ENCODE peak calls at places on chromosome X, in eight cellular contexts. D is endodermal cell; W is CD4-positive, alpha-beta memory T cell; E is Panc1; P is thoracic aorta; J is RWPE1; T is PC-9; X is hepatocyte. S is an unnamed sample.

GRCh38 chrX:8971116-8971515 is 62.8 kb downstream of the FAM9B start:
- DNase-seq in D (no peak), W (peak), E (peak), P (no peak), J (peak), T (peak), X (peak), S (no peak)

GRCh38 chrX:120450163-120450562 is 18.9 kb downstream of the LAMP2 start:
- DNase-seq in D (no peak), W (peak), E (no peak), P (no peak), J (no peak), T (no peak), X (no peak), S (no peak)

GRCh38 chrX:153588021-153588781 is 10.7 kb downstream of the CCNQ start:
- DNase-seq in D (no peak), W (no peak), E (no peak), P (no peak), J (no peak), T (no peak), X (no peak), S (no peak)

GRCh38 chrX:86946569-86946968 is 571.0 kb upstream of the KLHL4 start:
- DNase-seq in D (peak), W (no peak), E (peak), P (no peak), J (peak), T (no peak), X (peak), S (no peak)

GRCh38 chrX:40272786-40273185 is 175.0 kb upstream of the BCOR start:
- DNase-seq in D (no peak), W (no peak), E (no peak), P (no peak), J (no peak), T (no peak), X (no peak), S (no peak)

GRCh38 chrX:1336331-1337143 is at the start of gene IL3RA:
- DNase-seq in D (no peak), W (no peak), E (no peak), P (peak), J (no peak), T (peak), X (peak), S (peak)

GRCh38 chrX:71366674-71367256 is 608 bp downstream of the TAF1 start:
- DNase-seq in D (no peak), W (peak), E (no peak), P (no peak), J (no peak), T (no peak), X (peak), S (peak)

GRCh38 chrX:97639526-97639925 is 755.8 kb downstream of the RPA4 start:
- DNase-seq in D (peak), W (no peak), E (no peak), P (no peak), J (no peak), T (no peak), X (no peak), S (no peak)

GRCh38 chrX:10121787-10122186 is 35.0 kb upstream of the CLCN4 start:
- DNase-seq in D (no peak), W (no peak), E (no peak), P (no peak), J (no peak), T (no peak), X (no peak), S (no peak)

GRCh38 chrX:2862404-2862803 is 33.7 kb downstream of the GYG2 start:
- DNase-seq in D (no peak), W (no peak), E (no peak), P (no peak), J (no peak), T (no peak), X (no peak), S (no peak)

GRCh38 chrX:123959281-123960063 is 2.0 kb upstream of the STAG2 start:
- DNase-seq in D (no peak), W (no peak), E (no peak), P (no peak), J (peak), T (no peak), X (peak), S (peak)

GRCh38 chrX:39242187-39242586 is 440.9 kb downstream of the MID1IP1 start:
- DNase-seq in D (peak), W (peak), E (no peak), P (no peak), J (peak), T (no peak), X (peak), S (no peak)

GRCh38 chrX:21756785-21757529 is 959 bp downstream of the SMPX start:
- DNase-seq in D (no peak), W (no peak), E (no peak), P (no peak), J (no peak), T (no peak), X (no peak), S (no peak)

GRCh38 chrX:47146121-47146935 is 1.3 kb downstream of the RBM10 start:
- DNase-seq in D (no peak), W (no peak), E (no peak), P (no peak), J (peak), T (no peak), X (no peak), S (no peak)

GRCh38 chrX:15853586-15854079 is 980 bp downstream of the AP1S2 start:
- DNase-seq in D (peak), W (peak), E (no peak), P (no peak), J (no peak), T (no peak), X (peak), S (no peak)

GRCh38 chrX:106177982-106178321 is 9.8 kb downstream of the PWWP3B start:
- DNase-seq in D (no peak), W (no peak), E (no peak), P (no peak), J (no peak), T (no peak), X (no peak), S (no peak)

GRCh38 chrX:106178826-106179225 is 10.7 kb downstream of the PWWP3B start:
- DNase-seq in D (no peak), W (no peak), E (no peak), P (no peak), J (no peak), T (no peak), X (no peak), S (no peak)

GRCh38 chrX:106177106-106177981 is 9.2 kb downstream of the PWWP3B start:
- DNase-seq in D (peak), W (no peak), E (no peak), P (no peak), J (no peak), T (no peak), X (peak), S (no peak)
- H3K27ac ChIP-seq in D (no peak), W (no peak), E (no peak), P (no peak), J (no peak), T (no peak), X (peak), S (no peak)

DNA sequence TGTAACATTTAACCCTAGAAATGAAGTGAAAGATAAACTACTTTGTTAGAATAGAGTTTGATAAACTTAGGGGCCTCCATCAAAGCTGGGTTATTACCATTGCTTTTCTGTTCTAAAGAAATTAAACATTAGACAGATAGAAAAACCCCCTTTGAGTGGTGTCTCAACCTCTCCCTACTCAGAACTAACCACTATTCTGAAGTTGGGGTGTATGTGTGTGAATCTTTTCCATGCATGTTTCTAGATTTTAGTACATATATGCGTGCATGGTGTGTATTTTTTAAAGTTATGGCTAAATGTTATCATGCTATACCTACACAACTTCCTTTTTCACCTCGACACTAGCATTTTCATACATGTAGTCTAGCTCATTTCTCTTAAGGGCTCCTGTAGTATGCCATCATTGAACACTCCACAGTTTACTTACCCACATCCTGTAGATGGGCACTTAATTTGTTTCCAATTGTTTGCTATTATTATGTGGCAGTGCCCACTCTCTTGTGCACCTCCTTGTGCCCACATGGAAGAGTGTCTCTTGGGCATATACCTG is 25.7 kb downstream of the GEMIN8 start:
- DNase-seq in D (no peak), W (no peak), E (no peak), P (no peak), J (no peak), T (no peak), X (no peak), S (no peak)
- H3K27ac ChIP-seq in D (no peak), W (no peak), E (no peak), P (no peak), J (no peak), T (no peak), X (no peak), S (no peak)

GRCh38 chrX:53287493-53288138 is 6.2 kb upstream of the IQSEC2 start:
- DNase-seq in D (no peak), W (peak), E (no peak), P (peak), J (peak), T (peak), X (peak), S (peak)

GRCh38 chrX:53294024-53294648 is 12.8 kb upstream of the IQSEC2 start:
- DNase-seq in D (no peak), W (no peak), E (no peak), P (no peak), J (no peak), T (no peak), X (no peak), S (no peak)

GRCh38 chrX:53288173-53288572 is 6.8 kb upstream of the IQSEC2 start:
- DNase-seq in D (peak), W (peak), E (no peak), P (no peak), J (no peak), T (no peak), X (no peak), S (peak)

GRCh38 chrX:53291596-53291995 is 10.2 kb upstream of the IQSEC2 start:
- DNase-seq in D (no peak), W (no peak), E (no peak), P (no peak), J (no peak), T (no peak), X (no peak), S (no peak)

DNA sequence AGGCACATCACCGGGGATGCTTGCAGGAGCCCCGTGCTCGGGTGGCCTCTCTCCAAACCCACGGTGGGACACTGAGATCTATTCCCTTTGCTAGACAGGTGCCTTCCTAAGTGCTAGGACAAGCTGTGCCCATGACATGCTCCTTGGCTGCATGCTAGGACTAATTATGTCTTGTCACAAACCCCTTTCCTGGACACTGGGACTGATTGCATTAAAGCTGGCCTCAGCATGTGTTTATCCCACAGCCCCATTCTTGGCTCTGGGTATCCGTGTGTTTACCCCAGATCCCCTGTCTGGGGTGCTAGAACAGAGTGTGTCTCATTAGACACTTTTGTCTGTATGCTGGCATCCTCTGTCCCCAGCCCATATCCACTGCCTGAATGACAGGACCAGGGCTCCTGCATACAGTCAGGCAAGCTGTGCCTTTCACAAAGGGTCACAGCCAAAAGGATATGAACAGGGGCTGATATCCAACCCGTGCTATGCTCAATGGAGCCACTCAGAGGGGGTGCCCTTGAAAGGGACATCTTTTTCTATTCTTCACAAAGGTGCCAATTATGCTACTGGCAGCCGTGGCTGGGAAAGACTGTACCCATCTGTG is 9.2 kb upstream of the IQSEC2 start:
- DNase-seq in D (no peak), W (no peak), E (no peak), P (no peak), J (no peak), T (no peak), X (no peak), S (no peak)
- H3K27ac ChIP-seq in D (no peak), W (no peak), E (no peak), P (no peak), J (no peak), T (no peak), X (no peak), S (no peak)

GRCh38 chrX:55006827-55007621 is 6.9 kb downstream of the APEX2 start:
- DNase-seq in D (no peak), W (no peak), E (no peak), P (no peak), J (no peak), T (no peak), X (peak), S (no peak)

GRCh38 chrX:55011294-55011693 is 11.1 kb downstream of the APEX2 start:
- DNase-seq in D (no peak), W (no peak), E (no peak), P (no peak), J (no peak), T (no peak), X (no peak), S (no peak)

GRCh38 chrX:55007633-55008032 is 7.5 kb downstream of the APEX2 start:
- DNase-seq in D (no peak), W (no peak), E (no peak), P (no peak), J (peak), T (peak), X (peak), S (no peak)

GRCh38 chrX:55004231-55004630 is 4.1 kb downstream of the APEX2 start:
- DNase-seq in D (no peak), W (no peak), E (no peak), P (no peak), J (no peak), T (peak), X (no peak), S (no peak)

GRCh38 chrX:55008571-55009358 is 8.6 kb downstream of the APEX2 start:
- DNase-seq in D (no peak), W (no peak), E (no peak), P (no peak), J (peak), T (peak), X (no peak), S (no peak)
- H3K27ac ChIP-seq in D (no peak), W (no peak), E (no peak), P (no peak), J (peak), T (peak), X (peak), S (no peak)

DNA sequence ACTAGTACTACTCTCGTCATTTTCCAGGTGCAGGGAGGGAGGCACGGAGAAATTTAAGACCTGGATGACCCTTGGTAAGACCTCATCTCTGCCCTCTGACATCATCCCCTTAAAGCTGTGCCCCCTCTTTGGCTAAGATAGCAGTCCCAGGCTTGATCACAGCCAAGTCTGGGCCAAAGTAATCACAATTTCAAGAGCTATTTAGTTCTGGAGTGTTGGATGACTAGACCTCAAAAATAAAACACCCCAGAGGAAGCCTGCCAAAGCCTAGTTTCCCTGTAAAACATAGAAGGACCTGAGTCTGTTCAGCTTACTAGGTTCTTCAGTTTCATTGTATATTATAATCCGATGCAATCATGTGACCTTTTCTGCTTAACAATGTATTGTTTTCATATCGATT is 144.6 kb upstream of the ARHGEF9 start:
- DNase-seq in D (no peak), W (no peak), E (no peak), P (no peak), J (no peak), T (no peak), X (no peak), S (no peak)
- H3K27ac ChIP-seq in D (no peak), W (no peak), E (no peak), P (peak), J (no peak), T (no peak), X (no peak), S (no peak)

DNA sequence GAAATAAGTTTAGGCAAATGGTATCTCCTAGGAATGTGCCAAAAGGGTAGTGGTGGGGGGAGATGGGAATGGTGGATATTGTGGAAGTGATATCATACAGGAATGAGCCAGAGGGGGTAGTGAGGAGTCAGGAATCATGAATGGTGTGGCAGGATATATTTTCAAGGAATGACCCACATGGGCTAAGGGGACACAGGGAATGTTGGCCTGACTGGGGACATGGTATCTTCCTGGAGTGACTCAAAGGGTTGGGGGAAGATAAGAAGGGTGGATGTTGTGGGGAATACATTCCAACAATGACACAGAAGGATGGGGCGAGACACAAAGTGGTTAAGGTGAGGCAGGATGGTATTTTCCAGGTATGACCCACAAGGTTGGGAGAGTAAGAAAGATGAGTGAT is 60.6 kb downstream of the MAOA start:
- DNase-seq in D (no peak), W (no peak), E (no peak), P (no peak), J (no peak), T (no peak), X (no peak), S (no peak)
- H3K27ac ChIP-seq in D (no peak), W (no peak), E (no peak), P (no peak), J (no peak), T (peak), X (no peak), S (no peak)

GRCh38 chrX:20063153-20063552 is 53.6 kb downstream of the MAP7D2 start:
- DNase-seq in D (no peak), W (no peak), E (no peak), P (no peak), J (no peak), T (no peak), X (no peak), S (no peak)

GRCh38 chrX:20066968-20067708 is 49.6 kb downstream of the MAP7D2 start:
- DNase-seq in D (no peak), W (peak), E (peak), P (no peak), J (peak), T (peak), X (peak), S (no peak)

GRCh38 chrX:20063716-20064351 is 52.9 kb downstream of the MAP7D2 start:
- DNase-seq in D (peak), W (no peak), E (no peak), P (no peak), J (no peak), T (no peak), X (no peak), S (no peak)

GRCh38 chrX:20071511-20072079 is 45.1 kb downstream of the MAP7D2 start:
- DNase-seq in D (no peak), W (no peak), E (no peak), P (no peak), J (no peak), T (no peak), X (no peak), S (no peak)

DNA sequence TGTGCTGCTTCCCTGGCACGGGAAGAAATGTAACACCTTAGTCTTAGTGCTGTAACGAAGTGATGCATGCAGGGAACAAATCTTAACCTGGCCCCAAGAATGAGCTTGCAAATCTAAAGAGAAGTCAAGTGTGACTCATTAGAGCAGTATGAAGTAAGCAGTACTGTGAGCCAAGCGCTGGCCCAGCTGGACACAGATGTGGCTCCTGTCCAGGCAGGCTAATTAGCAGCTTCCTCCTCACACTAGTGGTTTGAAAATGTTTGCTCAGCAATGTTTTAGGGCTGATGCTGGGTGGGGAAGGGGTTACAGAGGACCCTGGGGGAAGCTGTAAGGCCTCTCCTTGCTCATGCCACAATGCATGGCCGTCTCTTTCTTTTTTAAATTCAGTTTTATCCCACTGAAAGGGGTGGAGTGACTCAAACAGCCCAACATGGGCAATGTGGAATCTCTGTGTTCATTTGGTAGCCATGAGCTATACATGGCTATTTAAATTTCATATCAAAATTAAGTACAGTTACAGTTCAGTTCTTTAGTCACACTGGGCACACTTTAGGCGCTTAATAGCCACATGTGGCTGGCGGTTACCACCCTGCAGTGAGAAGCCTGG is 48.9 kb downstream of the MAP7D2 start:
- DNase-seq in D (peak), W (no peak), E (peak), P (peak), J (peak), T (peak), X (peak), S (peak)
- H3K27ac ChIP-seq in D (no peak), W (no peak), E (no peak), P (no peak), J (peak), T (peak), X (no peak), S (no peak)

GRCh38 chrX:136767104-136767941 is 13.4 kb downstream of the ARHGEF6 start:
- DNase-seq in D (peak), W (peak), E (no peak), P (no peak), J (peak), T (no peak), X (peak), S (peak)
- H3K27ac ChIP-seq in D (no peak), W (peak), E (peak), P (peak), J (no peak), T (no peak), X (no peak), S (peak)

DNA sequence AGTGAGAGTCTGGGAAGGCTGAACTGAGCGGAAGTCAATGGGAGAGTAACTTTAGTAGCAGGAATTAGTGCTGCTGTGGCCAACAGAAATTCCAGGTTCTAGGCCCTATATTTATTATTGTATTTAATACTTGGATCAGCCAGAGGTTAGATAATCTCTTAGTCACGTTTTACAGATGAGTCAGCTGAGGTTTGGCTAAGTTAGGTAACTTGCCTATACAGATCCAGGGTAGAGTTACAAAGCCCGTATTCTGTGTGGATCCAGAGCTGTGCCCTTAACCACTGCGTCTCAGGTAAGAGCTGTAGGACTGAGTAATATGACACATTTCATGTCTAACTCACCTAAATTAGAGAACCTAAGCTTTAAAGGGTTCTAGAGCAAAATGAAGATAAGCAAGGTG is 20.5 kb downstream of the PSMD10 start:
- DNase-seq in D (no peak), W (no peak), E (no peak), P (no peak), J (peak), T (peak), X (no peak), S (no peak)
- H3K27ac ChIP-seq in D (no peak), W (no peak), E (no peak), P (no peak), J (no peak), T (peak), X (no peak), S (no peak)